ENCODE peak calls at places on chromosome 3, in nine cellular contexts. M, Z, Q, H, W, A, D, J and F are unnamed samples.

GRCh38 chr3:193010191-193010590 is 92.5 kb upstream of the MB21D2 start:
- DNase-seq in A (no peak), Q (no peak), W (no peak), J (peak; percentile 36), H (no peak), M (no peak), Z (no peak), D (peak; percentile 30), F (no peak)

GRCh38 chr3:36909666-36910065 is 35.2 kb downstream of the TRANK1 start:
- DNase-seq in A (no peak), Q (no peak), D (no peak), M (no peak), J (no peak), H (no peak), W (no peak), Z (no peak), F (no peak)

GRCh38 chr3:132290833-132291232 is 26.4 kb upstream of the ACP3 start:
- DNase-seq in M (no peak), D (no peak), Z (no peak), J (peak; percentile 67), A (no peak), W (peak; percentile 64), Q (no peak), H (no peak), F (no peak)

GRCh38 chr3:18369561-18370185 is 55.5 kb downstream of the SATB1 start:
- DNase-seq in A (peak; percentile 10), H (no peak), D (peak; percentile 96), W (no peak), J (no peak), Q (no peak), Z (peak; percentile 50), M (no peak), F (no peak)

GRCh38 chr3:133964547-133964946 is 65.2 kb downstream of the SLCO2A1 start:
- DNase-seq in H (no peak), A (no peak), Z (peak; percentile 28), Q (no peak), D (no peak), M (no peak), J (no peak), W (no peak), F (peak; percentile 19)

GRCh38 chr3:119497824-119498187 is 541 bp upstream of the TIMMDC1 start:
- DNase-seq in D (peak; percentile 4), J (peak; percentile 25), H (no peak), W (peak; percentile 11), Q (no peak), M (no peak), Z (no peak), A (peak; percentile 15), F (no peak)

GRCh38 chr3:157089455-157090221 is 70.3 kb downstream of the CCNL1 start:
- DNase-seq in J (no peak), M (peak; percentile 4), Z (no peak), D (no peak), H (no peak), Q (no peak), W (no peak), A (no peak), F (no peak)

GRCh38 chr3:122063908-122064307 is 8.7 kb downstream of the CD86 start:
- DNase-seq in Z (no peak), A (no peak), M (no peak), J (no peak), W (no peak), Q (no peak), H (no peak), D (no peak), F (no peak)

GRCh38 chr3:184227481-184227935 is 1.9 kb upstream of the VWA5B2 start:
- DNase-seq in Q (peak; percentile 44), A (peak; percentile 63), M (peak; percentile 35), J (no peak), D (peak; percentile 44), H (no peak), W (peak; percentile 73), Z (no peak), F (no peak)

GRCh38 chr3:125194061-125194848 is 18.3 kb downstream of the SLC12A8 start:
- DNase-seq in Q (no peak), D (no peak), H (no peak), Z (no peak), J (no peak), W (no peak), A (no peak), M (no peak), F (no peak)

GRCh38 chr3:12658593-12659058 is 5.3 kb downstream of the RAF1 start:
- DNase-seq in D (no peak), H (no peak), M (no peak), W (peak; percentile 72), Q (no peak), J (peak; percentile 96), A (no peak), Z (no peak), F (no peak)

GRCh38 chr3:195065142-195065863 is 205.7 kb downstream of the XXYLT1 start:
- DNase-seq in Q (peak; percentile 16), W (no peak), H (no peak), Z (peak; percentile 71), M (no peak), A (no peak), J (no peak), D (no peak), F (no peak)

GRCh38 chr3:18868911-18869689 is 279.2 kb upstream of the KCNH8 start:
- DNase-seq in A (no peak), Q (no peak), D (no peak), H (no peak), Z (no peak), M (no peak), W (no peak), J (no peak), F (no peak)

GRCh38 chr3:188937389-188937788 is 234.4 kb upstream of the TPRG1 start:
- DNase-seq in H (no peak), D (no peak), A (no peak), W (no peak), Q (no peak), J (no peak), Z (no peak), M (no peak), F (no peak)

GRCh38 chr3:128442070-128442469 is 24.6 kb downstream of the DNAJB8 start:
- DNase-seq in J (no peak), W (no peak), Q (no peak), A (no peak), Z (no peak), H (no peak), M (no peak), D (no peak), F (no peak)

GRCh38 chr3:43378066-43378935 is 92.0 kb downstream of the SNRK start:
- DNase-seq in W (no peak), H (peak; percentile 49), A (peak; percentile 49), M (peak; percentile 30), J (no peak), Z (no peak), Q (peak; percentile 55), D (peak; percentile 2), F (peak; percentile 39)

GRCh38 chr3:138323971-138324370 is 5.7 kb downstream of the NME9 start:
- DNase-seq in W (no peak), H (no peak), Z (no peak), J (no peak), Q (no peak), D (no peak), M (no peak), A (no peak), F (no peak)

GRCh38 chr3:159919873-159920272 is 68.8 kb upstream of the IL12A start:
- DNase-seq in J (no peak), A (no peak), M (no peak), W (no peak), Z (no peak), H (no peak), Q (no peak), D (no peak), F (no peak)

GRCh38 chr3:194404365-194405140 is 5.5 kb upstream of the GP5 start:
- DNase-seq in Q (no peak), W (peak; percentile 40), J (peak; percentile 67), D (peak; percentile 83), Z (no peak), A (no peak), H (no peak), M (no peak), F (peak; percentile 49)

GRCh38 chr3:31710123-31710841 is 177.6 kb downstream of the STT3B start:
- DNase-seq in W (no peak), D (no peak), H (no peak), Z (no peak), M (no peak), J (no peak), A (no peak), Q (no peak), F (no peak)

GRCh38 chr3:193910886-193911738 is 224.8 kb upstream of the HES1 start:
- DNase-seq in D (no peak), A (no peak), H (no peak), Z (no peak), W (no peak), M (no peak), J (no peak), Q (no peak), F (no peak)

GRCh38 chr3:115885621-115886020 is 262.3 kb downstream of the GAP43 start:
- DNase-seq in M (no peak), A (peak; percentile 10), D (no peak), J (peak; percentile 4), H (no peak), Q (no peak), W (peak; percentile 4), Z (no peak), F (no peak)

GRCh38 chr3:143526016-143526540 is 322.2 kb downstream of the SLC9A9 start:
- DNase-seq in A (no peak), M (no peak), Z (no peak), J (peak; percentile 39), H (no peak), D (no peak), Q (no peak), W (peak; percentile 11), F (no peak)

GRCh38 chr3:196192036-196193001 is 18.9 kb downstream of the ZDHHC19 start:
- DNase-seq in Q (no peak), M (peak; percentile 40), J (no peak), W (no peak), Z (no peak), H (no peak), A (no peak), D (no peak), F (no peak)

GRCh38 chr3:94862703-94863102 is 799.8 kb downstream of the NSUN3 start:
- DNase-seq in J (peak; percentile 0), D (peak; percentile 67), M (no peak), A (peak; percentile 46), W (peak; percentile 7), Q (no peak), Z (no peak), H (no peak), F (no peak)

GRCh38 chr3:147356909-147357733 is 49.2 kb downstream of the ZIC4 start:
- DNase-seq in Z (no peak), J (no peak), M (no peak), D (no peak), Q (no peak), W (no peak), A (no peak), H (no peak), F (no peak)

GRCh38 chr3:55486857-55487375 is at the start of gene WNT5A:
- DNase-seq in Z (no peak), H (no peak), D (peak; percentile 28), A (peak; percentile 45), J (peak; percentile 62), W (peak; percentile 66), Q (peak; percentile 59), M (no peak), F (no peak)

GRCh38 chr3:125334675-125335560 is 40.2 kb downstream of the ZNF148 start:
- DNase-seq in Z (no peak), H (no peak), M (no peak), D (no peak), J (no peak), W (no peak), A (no peak), Q (no peak), F (no peak)

GRCh38 chr3:139353920-139354556 is 10.2 kb downstream of the MRPS22 start:
- DNase-seq in D (peak; percentile 70), Z (no peak), H (no peak), J (peak; percentile 65), W (peak; percentile 64), A (peak; percentile 65), Q (no peak), M (no peak), F (peak; percentile 60)

GRCh38 chr3:61809879-61810278 is 248.5 kb downstream of the PTPRG start:
- DNase-seq in W (no peak), D (peak; percentile 87), H (no peak), Q (no peak), J (no peak), A (no peak), Z (no peak), M (no peak), F (no peak)

GRCh38 chr3:125220681-125221429 is 8.3 kb upstream of the SLC12A8 start:
- DNase-seq in D (no peak), H (no peak), Q (no peak), Z (no peak), W (peak; percentile 43), J (peak; percentile 78), M (no peak), A (no peak), F (no peak)